ENCODE peak calls at places on chromosomes 13 and 19, in ten cellular contexts. D is Peyer's patch, Q is spleen, N is IMR-90, Y is heart left ventricle, W is endothelial cell of umbilical vein, G is body of pancreas, K is gastrocnemius medialis, L is breast epithelium, S is prostate gland. E is an unnamed sample. For H3K36me3, the result is how much of the 10 kb centered on the place peaks cover.

GRCh38 chr13:30738526-30738925 is 3.2 kb downstream of the ALOX5AP start:
- DNase-seq in N (no peak), Q (no peak), W (peak), Y (no peak), S (no peak), D (no peak), L (no peak), G (no peak), K (no peak), E (no peak)

GRCh38 chr13:76425930-76426329 is 460.3 kb downstream of the KCTD12 start:
- DNase-seq in L (no peak), N (peak), G (peak), Q (no peak), D (no peak), Y (no peak), S (no peak), W (peak), K (no peak), E (no peak)

GRCh38 chr13:80680786-80681366 is 339.9 kb upstream of the SPRY2 start:
- DNase-seq in Q (no peak), W (no peak), Y (no peak), L (no peak), S (no peak), N (no peak), K (no peak), D (no peak), G (no peak), E (no peak)

GRCh38 chr19:43618921-43619261 is 538 bp downstream of the ZNF428 start:
- DNase-seq in Y (peak), K (no peak), S (no peak), D (no peak), W (peak), G (no peak), Q (no peak), N (peak), L (no peak), E (no peak)

GRCh38 chr13:41588899-41589298 is 131.5 kb downstream of the RGCC start:
- DNase-seq in S (no peak), L (no peak), W (peak), D (no peak), N (peak), G (no peak), Q (no peak), Y (no peak), K (no peak), E (no peak)

GRCh38 chr19:7545904-7546303 is 10.4 kb downstream of the PNPLA6 start:
- DNase-seq in L (no peak), N (no peak), D (no peak), K (no peak), Q (no peak), W (no peak), G (no peak), Y (no peak), S (no peak), E (no peak)

GRCh38 chr19:58511353-58512208 is at the start of gene SLC27A5:
- DNase-seq in D (peak), G (no peak), S (no peak), Y (no peak), W (no peak), N (no peak), Q (no peak), L (no peak), K (no peak), E (no peak)

GRCh38 chr19:50551034-50551712 is 17.1 kb downstream of the LRRC4B start:
- DNase-seq in D (no peak), L (no peak), S (no peak), K (no peak), Y (no peak), W (no peak), Q (no peak), N (no peak), G (no peak), E (no peak)

GRCh38 chr13:19070398-19070735 is 111.3 kb downstream of the TUBA3C start:
- DNase-seq in G (no peak), Q (no peak), W (no peak), K (no peak), D (no peak), L (peak), S (no peak), Y (no peak), N (no peak), E (no peak)

GRCh38 chr19:33405491-33406461 is 32.3 kb downstream of the CEBPG start:
- DNase-seq in G (no peak), Q (peak), D (peak), N (no peak), S (no peak), W (no peak), Y (peak), L (no peak), K (no peak), E (no peak)

GRCh38 chr13:24263652-24264051 is 45.7 kb upstream of the C1QTNF9 start:
- DNase-seq in N (peak), K (no peak), L (no peak), W (no peak), D (no peak), Q (no peak), Y (no peak), G (no peak), S (no peak), E (no peak)

GRCh38 chr13:20473888-20474287 is 51.8 kb downstream of the CRYL1 start:
- DNase-seq in D (no peak), K (no peak), S (no peak), Y (no peak), L (no peak), W (no peak), Q (no peak), N (no peak), G (no peak), E (no peak)

GRCh38 chr19:19943848-19944582 is 43.3 kb downstream of the ZNF93 start:
- DNase-seq in Y (no peak), W (no peak), N (no peak), K (no peak), L (no peak), G (no peak), S (no peak), D (no peak), Q (no peak), E (no peak)

GRCh38 chr13:60433505-60433904 is 36.5 kb downstream of the TDRD3 start:
- DNase-seq in K (no peak), G (peak), N (no peak), W (peak), Y (no peak), Q (no peak), L (no peak), S (no peak), D (no peak), E (no peak)

GRCh38 chr19:32676186-32676894 is 692 bp downstream of the RGS9BP start:
- DNase-seq in S (no peak), D (peak), L (no peak), W (peak), Q (peak), N (no peak), Y (no peak), G (no peak), K (no peak), E (peak)

GRCh38 chr19:42480335-42481095 is 37.8 kb upstream of the CXCL17 start:
- DNase-seq in G (peak), D (no peak), L (no peak), Q (no peak), K (no peak), N (peak), S (no peak), W (no peak), Y (no peak), E (peak)

GRCh38 chr19:55484571-55485438 is at the start of gene NAT14:
- DNase-seq in L (no peak), Q (peak), N (peak), S (no peak), W (peak), Y (peak), K (no peak), G (peak), D (no peak), E (peak)
- TF ChIP-seq POLR2A in L (no peak), Q (no peak), N (peak), S (no peak), W (no peak), Y (peak), K (no peak), G (no peak), D (no peak), E (no peak)

GRCh38 chr19:3648037-3648905 is 21.7 kb upstream of the CACTIN start:
- DNase-seq in W (no peak), N (no peak), D (no peak), G (no peak), Q (no peak), Y (no peak), K (no peak), L (no peak), S (no peak), E (no peak)
- H3K36me3 ChIP-seq in W (under half), N (under half), D (under half), G (under half), Q (under half), Y (half or more), K (under half), L (under half), S (under half), E (half or more)

GRCh38 chr13:90783273-90783672 is 564.2 kb upstream of the MIR17HG start:
- DNase-seq in G (no peak), D (no peak), Y (no peak), Q (no peak), N (no peak), L (no peak), K (no peak), S (no peak), W (no peak), E (no peak)
- TF ChIP-seq CTCF in G (no peak), D (no peak), Y (no peak), Q (no peak), N (no peak), L (no peak), K (no peak), S (no peak), W (no peak), E (no peak)

DNA sequence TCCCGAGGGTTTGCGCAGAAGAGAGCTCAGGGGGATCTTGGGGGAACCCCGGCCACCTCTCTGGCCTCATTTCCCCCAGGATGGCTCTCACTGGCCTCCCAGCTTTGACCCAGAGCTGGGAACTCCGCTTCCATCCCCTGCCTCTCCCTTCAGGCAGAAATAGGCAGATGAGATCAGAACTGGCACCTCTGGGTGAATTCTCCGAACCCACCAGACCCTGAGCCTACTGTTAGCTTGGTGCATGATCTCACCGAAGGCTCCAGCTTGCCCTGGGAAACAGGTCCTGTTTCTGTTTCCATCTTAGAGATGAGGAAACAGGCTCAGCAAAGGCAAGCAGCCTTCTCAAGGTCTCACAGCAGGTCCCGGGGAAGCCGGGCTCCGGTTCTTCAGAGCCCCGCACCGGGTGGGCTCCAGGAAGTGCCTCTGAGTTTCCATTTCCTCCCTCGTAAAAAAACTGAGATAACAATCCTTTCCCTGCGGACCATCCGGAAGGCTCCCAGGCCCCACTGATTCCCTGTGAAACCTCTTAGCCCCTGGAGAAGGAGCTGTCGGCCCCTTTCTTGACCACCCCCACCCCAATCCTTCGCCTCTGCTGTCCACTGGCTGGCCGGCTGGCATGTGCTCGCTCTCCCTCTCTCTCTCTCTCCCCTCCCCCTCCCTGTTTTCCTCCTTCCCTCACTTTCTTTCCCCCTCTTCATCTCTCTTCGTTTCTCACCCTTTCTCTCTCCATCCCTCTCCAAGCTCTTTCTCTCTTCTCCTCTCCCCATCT is 2.1 kb downstream of the NECTIN2 start:
- DNase-seq in S (peak), Y (peak), G (peak), L (peak), Q (no peak), D (no peak), W (peak), N (peak), K (no peak), E (no peak)
- TF ChIP-seq POLR2A in S (peak), Y (no peak), G (no peak), L (no peak), Q (no peak), D (no peak), W (peak), N (peak), K (no peak), E (no peak)